ENCODE peak calls at places on chromosome 4, in five cellular contexts. A is BE2C, I is pancreas, D is NAMALWA, V is pons. Z is an unnamed sample.

GRCh38 chr4:52861171-52861873 is 795 bp upstream of the RASL11B start:
- DNase-seq in A (no peak), I (no peak), D (no peak), V (no peak), Z (no peak)

GRCh38 chr4:16250665-16251365 is 24.5 kb upstream of the TAPT1 start:
- DNase-seq in A (no peak), I (no peak), D (no peak), V (no peak), Z (no peak)

GRCh38 chr4:55008166-55009056 is 117.0 kb downstream of the KDR start:
- DNase-seq in A (no peak), I (no peak), D (peak), V (peak), Z (peak)

GRCh38 chr4:36241771-36242170 is 2.5 kb downstream of the ARAP2 start:
- DNase-seq in A (no peak), I (no peak), D (peak), V (peak), Z (peak)

GRCh38 chr4:7198440-7199128 is 6.2 kb downstream of the SORCS2 start:
- DNase-seq in A (peak), I (no peak), D (no peak), V (no peak), Z (no peak)

GRCh38 chr4:123984881-123985280 is 588.3 kb downstream of the SPRY1 start:
- DNase-seq in A (no peak), I (no peak), D (no peak), V (no peak), Z (no peak)

GRCh38 chr4:1975391-1975801 is 33.4 kb downstream of the NELFA start:
- DNase-seq in A (no peak), I (no peak), D (no peak), V (no peak), Z (no peak)

GRCh38 chr4:6338175-6338950 is 68.7 kb downstream of the WFS1 start:
- DNase-seq in A (no peak), I (no peak), D (no peak), V (no peak), Z (no peak)

GRCh38 chr4:172142331-172142738 is 329.1 kb downstream of the GALNTL6 start:
- DNase-seq in A (no peak), I (no peak), D (no peak), V (no peak), Z (peak)

GRCh38 chr4:112327950-112328349 is 30.8 kb downstream of the ALPK1 start:
- DNase-seq in A (no peak), I (no peak), D (peak), V (peak), Z (peak)

GRCh38 chr4:180630012-180630411 is 1613.2 kb upstream of the TENM3 start:
- DNase-seq in A (no peak), I (no peak), D (no peak), V (no peak), Z (no peak)

GRCh38 chr4:36163198-36163597 is 81.1 kb downstream of the ARAP2 start:
- DNase-seq in A (no peak), I (no peak), D (no peak), V (no peak), Z (no peak)

GRCh38 chr4:39613093-39613656 is 25.5 kb downstream of the SMIM14 start:
- DNase-seq in A (no peak), I (no peak), D (peak), V (no peak), Z (no peak)

GRCh38 chr4:149500806-149501205 is 314.8 kb downstream of the IQCM start:
- DNase-seq in A (no peak), I (no peak), D (no peak), V (no peak), Z (peak)

GRCh38 chr4:129355529-129355928 is 259.6 kb downstream of the C4orf33 start:
- DNase-seq in A (no peak), I (no peak), D (no peak), V (peak), Z (no peak)

GRCh38 chr4:144819591-144819990 is 173.6 kb downstream of the HHIP start:
- DNase-seq in A (no peak), I (no peak), D (no peak), V (no peak), Z (no peak)

GRCh38 chr4:177718514-177718913 is 276.3 kb upstream of the AGA start:
- DNase-seq in A (no peak), I (no peak), D (no peak), V (no peak), Z (no peak)

GRCh38 chr4:76377481-76377901 is 43.5 kb downstream of the CCDC158 start:
- DNase-seq in A (no peak), I (no peak), D (no peak), V (no peak), Z (no peak)

GRCh38 chr4:150961566-150961965 is 53.5 kb downstream of the LRBA start:
- DNase-seq in A (no peak), I (no peak), D (no peak), V (no peak), Z (no peak)

GRCh38 chr4:24521544-24521943 is 62.8 kb downstream of the DHX15 start:
- DNase-seq in A (no peak), I (no peak), D (no peak), V (no peak), Z (no peak)

GRCh38 chr4:15173251-15173650 is 171.0 kb downstream of the CPEB2 start:
- DNase-seq in A (no peak), I (no peak), D (no peak), V (no peak), Z (no peak)

GRCh38 chr4:123643691-123644090 is 247.1 kb downstream of the SPRY1 start:
- DNase-seq in A (no peak), I (no peak), D (no peak), V (no peak), Z (no peak)

GRCh38 chr4:26320159-26320452 is 708 bp upstream of the RBPJ start:
- DNase-seq in A (no peak), I (no peak), D (peak), V (no peak), Z (no peak)

GRCh38 chr4:28948501-28948900 is 1771.7 kb upstream of the PCDH7 start:
- DNase-seq in A (no peak), I (no peak), D (no peak), V (no peak), Z (no peak)